ENCODE peak calls at places on chromosome 15, in seven cellular contexts. D, I, B, P, K, J and C are unnamed samples.

GRCh38 chr15:85116925-85117646 is 135.4 kb downstream of the PDE8A start:
- DNase-seq in I (no peak), B (no peak), D (no peak), K (no peak), J (no peak), P (no peak), C (no peak)

GRCh38 chr15:30073915-30074314 is 8.8 kb upstream of the GOLGA8J start:
- DNase-seq in K (no peak), J (no peak), I (no peak), D (no peak), P (no peak), B (peak), C (no peak)

GRCh38 chr15:57861039-57861638 is 154.6 kb downstream of the POLR2M start:
- DNase-seq in K (no peak), J (no peak), D (peak), I (peak), B (peak), P (peak), C (no peak)

GRCh38 chr15:73858062-73858461 is 15.3 kb upstream of the TBC1D21 start:
- DNase-seq in P (no peak), I (peak), J (no peak), B (no peak), D (no peak), K (no peak), C (no peak)

GRCh38 chr15:72117448-72117697 is 577 bp downstream of the MYO9A start:
- DNase-seq in K (peak), J (peak), D (peak), I (peak), P (no peak), B (peak), C (peak)

GRCh38 chr15:48400086-48400485 is 68.9 kb downstream of the DUT start:
- DNase-seq in D (no peak), J (no peak), I (no peak), P (peak), B (no peak), K (no peak), C (no peak)

GRCh38 chr15:70096975-70097336 is 761 bp downstream of the TLE3 start:
- DNase-seq in B (no peak), P (no peak), D (no peak), K (no peak), J (no peak), I (no peak), C (no peak)

GRCh38 chr15:33392453-33392852 is 81.7 kb downstream of the RYR3 start:
- DNase-seq in K (no peak), D (no peak), J (no peak), P (no peak), I (no peak), B (no peak), C (no peak)

GRCh38 chr15:22902578-22902977 is 64.1 kb downstream of the NIPA2 start:
- DNase-seq in I (no peak), P (no peak), K (no peak), J (no peak), D (no peak), B (no peak), C (no peak)

GRCh38 chr15:96416934-96417759 is 86.6 kb downstream of the NR2F2 start:
- DNase-seq in J (no peak), K (no peak), P (no peak), B (no peak), I (no peak), D (no peak), C (no peak)

GRCh38 chr15:91965501-91966180 is 112.1 kb downstream of the SLCO3A1 start:
- DNase-seq in B (peak), I (no peak), K (no peak), P (peak), D (peak), J (peak), C (no peak)

GRCh38 chr15:52532427-52532826 is 3.7 kb upstream of the MYO5A start:
- DNase-seq in J (no peak), K (no peak), I (no peak), D (no peak), P (no peak), B (no peak), C (no peak)

DNA sequence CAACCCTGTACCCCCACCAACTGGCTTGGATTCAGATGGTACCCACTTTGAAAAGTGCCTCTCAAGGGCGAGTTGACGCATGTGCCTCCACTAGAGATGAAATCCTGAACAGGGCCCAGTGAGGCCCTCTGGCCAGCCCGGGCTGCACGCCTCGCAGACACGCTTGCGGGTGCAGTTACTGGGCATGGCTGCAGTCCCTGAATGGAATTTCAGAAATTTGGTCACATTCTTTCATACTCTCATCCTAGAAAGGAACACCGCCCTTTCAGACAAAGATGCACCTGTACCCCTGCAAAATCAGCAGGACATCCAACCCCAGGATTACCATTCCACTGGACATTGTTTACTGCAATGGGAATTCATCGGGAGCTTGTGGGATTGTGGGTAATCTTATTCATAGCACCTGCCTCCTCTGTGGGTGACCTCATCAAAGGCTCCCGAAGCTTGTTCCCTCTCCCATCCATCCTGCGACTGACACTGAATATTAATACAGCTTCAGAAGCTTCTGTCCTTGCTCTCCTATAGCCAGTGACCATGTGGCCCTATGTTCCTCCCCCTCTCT is 42.5 kb upstream of the TPM1 start:
- DNase-seq in I (peak), J (no peak), K (no peak), P (no peak), D (no peak), B (no peak), C (no peak)
- H3K27ac ChIP-seq in I (no peak), J (no peak), K (no peak), P (no peak), D (no peak), B (no peak), C (no peak)

DNA sequence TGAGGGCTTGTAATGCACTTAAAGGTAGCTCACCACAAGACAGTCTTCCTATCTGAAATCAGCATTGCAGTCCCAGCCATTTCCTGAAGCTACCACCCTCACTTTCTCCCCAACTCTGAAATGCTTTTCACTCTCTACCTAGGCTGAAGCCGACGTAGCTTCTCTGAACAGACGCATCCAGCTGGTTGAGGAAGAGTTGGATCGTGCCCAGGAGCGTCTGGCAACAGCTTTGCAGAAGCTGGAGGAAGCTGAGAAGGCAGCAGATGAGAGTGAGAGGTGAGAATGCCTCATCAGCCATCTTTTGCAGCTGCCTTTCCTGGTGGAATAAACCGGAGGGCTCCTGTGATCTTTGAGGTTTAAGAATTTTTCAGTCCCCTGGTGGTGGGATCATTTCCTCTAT is 14.3 kb downstream of the TPM1 start:
- DNase-seq in K (no peak), I (peak), B (no peak), J (no peak), D (no peak), P (peak), C (no peak)
- H3K27ac ChIP-seq in K (no peak), I (peak), B (no peak), J (peak), D (no peak), P (no peak), C (no peak)

GRCh38 chr15:50624616-50625168 is 61.9 kb downstream of the TRPM7 start:
- DNase-seq in K (no peak), B (no peak), J (no peak), I (no peak), P (no peak), D (no peak), C (no peak)
- H3K27ac ChIP-seq in K (no peak), B (no peak), J (no peak), I (no peak), P (no peak), D (no peak), C (no peak)

DNA sequence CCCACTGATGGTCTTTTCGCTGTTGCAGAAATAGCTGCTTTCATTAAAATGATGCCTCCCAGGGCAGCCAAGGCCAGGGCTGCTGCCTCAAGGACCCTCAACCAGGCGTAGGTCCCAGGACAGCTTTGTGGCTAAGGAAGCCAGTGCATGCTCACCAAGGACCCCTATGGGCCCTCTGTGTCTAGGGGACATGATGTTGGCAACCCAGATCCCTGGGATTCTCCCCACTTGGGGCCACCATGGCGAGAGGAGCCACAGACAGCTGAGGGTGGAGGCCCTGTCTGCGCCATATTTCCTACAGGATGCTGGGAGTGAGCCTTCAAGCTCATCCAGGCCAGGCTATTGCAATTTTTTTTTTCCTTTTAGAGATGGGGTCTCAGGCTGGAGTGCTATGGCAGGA is 137.2 kb downstream of the CHSY1 start:
- DNase-seq in P (no peak), I (no peak), K (no peak), B (no peak), J (no peak), D (no peak), C (no peak)
- H3K27ac ChIP-seq in P (no peak), I (no peak), K (no peak), B (no peak), J (no peak), D (peak), C (no peak)

DNA sequence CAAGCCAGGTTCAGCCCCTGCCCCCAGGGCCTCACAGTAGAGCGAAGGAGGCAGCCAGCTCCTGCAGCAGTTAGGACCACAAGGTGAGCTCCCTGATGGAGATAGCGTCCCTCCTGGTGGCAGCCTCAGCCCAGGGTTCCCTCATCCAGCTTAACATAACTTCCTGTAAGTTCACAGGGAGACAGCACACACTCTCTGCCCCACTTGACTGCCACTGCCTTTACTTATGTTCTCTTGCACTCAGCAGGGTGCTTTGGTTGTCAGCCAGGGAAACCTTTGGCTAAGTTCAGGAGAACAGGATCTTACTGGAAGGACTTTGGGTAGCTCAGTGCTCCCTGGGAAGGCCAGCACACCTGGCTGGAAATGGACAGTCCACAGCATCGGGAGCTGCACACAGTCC is 10.9 kb downstream of the KBTBD13 start:
- DNase-seq in I (no peak), P (no peak), D (no peak), B (no peak), K (no peak), J (no peak), C (no peak)
- H3K27ac ChIP-seq in I (peak), P (peak), D (no peak), B (no peak), K (peak), J (peak), C (no peak)

GRCh38 chr15:90210593-90210992 is 9.5 kb downstream of the SEMA4B start:
- DNase-seq in D (no peak), K (no peak), J (no peak), P (no peak), B (no peak), I (no peak), C (no peak)

GRCh38 chr15:90211009-90211408 is 9.9 kb downstream of the SEMA4B start:
- DNase-seq in I (no peak), B (no peak), J (no peak), D (no peak), P (no peak), K (no peak), C (no peak)

GRCh38 chr15:90208372-90208771 is 7.2 kb downstream of the SEMA4B start:
- DNase-seq in P (no peak), D (no peak), B (no peak), I (no peak), J (no peak), K (no peak), C (no peak)

GRCh38 chr15:90211440-90212168 is 10.5 kb downstream of the SEMA4B start:
- DNase-seq in D (peak), J (no peak), B (peak), K (no peak), P (no peak), I (peak), C (no peak)

DNA sequence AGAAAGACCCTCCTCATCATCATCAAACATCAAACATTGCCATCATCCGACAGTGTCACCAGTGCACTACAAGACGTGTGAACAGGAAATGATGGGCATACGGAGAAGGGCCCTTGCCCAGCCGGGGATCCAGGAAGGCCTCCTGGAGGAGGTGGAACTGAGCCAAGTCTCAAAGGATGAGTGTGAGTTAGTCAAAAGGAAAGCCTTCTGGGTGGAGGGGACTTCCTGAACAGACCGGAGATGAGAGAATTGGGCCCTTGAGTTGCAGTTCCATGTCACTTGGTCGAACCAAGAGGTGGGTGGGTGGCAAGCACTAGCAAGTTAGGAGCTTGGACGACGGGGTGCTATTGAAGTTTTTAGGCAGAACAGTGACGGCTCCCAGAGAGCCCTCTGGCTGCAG is 8.5 kb downstream of the SEMA4B start:
- DNase-seq in J (no peak), D (no peak), P (no peak), K (no peak), B (no peak), I (no peak), C (no peak)
- H3K27ac ChIP-seq in J (no peak), D (peak), P (no peak), K (no peak), B (peak), I (peak), C (no peak)

GRCh38 chr15:43776718-43777292 is at the start of gene ELL3:
- DNase-seq in I (peak), D (peak), J (peak), P (no peak), K (peak), B (peak), C (peak)

GRCh38 chr15:43776101-43776717 is 557 bp downstream of the ELL3 start:
- DNase-seq in D (no peak), I (peak), K (no peak), B (no peak), P (no peak), J (peak), C (no peak)

GRCh38 chr15:43779016-43779415 is 2.2 kb upstream of the ELL3 start:
- DNase-seq in B (no peak), P (no peak), K (no peak), J (no peak), I (no peak), D (no peak), C (no peak)

GRCh38 chr15:43775411-43775965 is 1.3 kb downstream of the ELL3 start:
- DNase-seq in P (peak), I (peak), K (peak), J (no peak), B (peak), D (peak), C (no peak)

DNA sequence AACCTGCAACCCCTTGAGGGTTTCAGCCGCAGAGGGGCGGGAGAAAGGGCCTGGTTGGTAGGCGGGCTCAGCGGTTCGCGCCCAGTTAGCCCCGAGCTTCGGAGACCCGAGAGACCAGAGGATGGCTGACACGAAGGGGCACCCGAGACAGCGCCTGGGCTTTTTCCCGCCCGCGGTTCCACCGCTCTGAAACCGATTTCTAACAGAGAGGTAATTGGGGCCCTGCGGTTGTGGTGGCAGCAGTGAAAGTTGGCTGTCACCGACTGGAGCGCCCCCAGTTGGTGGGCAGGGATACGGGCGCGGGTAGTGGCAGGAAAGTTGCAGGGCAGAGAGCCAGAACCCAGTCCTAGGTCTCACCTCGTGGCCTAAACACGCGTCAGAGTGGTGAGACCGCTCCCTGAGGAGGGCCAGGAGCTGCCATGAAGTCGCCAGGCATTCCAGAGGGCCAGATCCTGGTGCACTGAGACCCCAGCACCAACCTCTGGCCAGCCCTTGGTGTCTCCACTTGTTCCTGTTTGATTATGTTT is 590 bp upstream of the ELL3 start:
- DNase-seq in I (peak), B (no peak), D (peak), P (peak), K (peak), J (peak), C (peak)
- H3K27ac ChIP-seq in I (peak), B (peak), D (peak), P (peak), K (peak), J (peak), C (peak)